ENCODE peak calls at places on chromosomes 7 and 10, in four cellular contexts. A is H1, M is endothelial cell of umbilical vein, J is K562. Z is an unnamed sample.

GRCh38 chr10:13271552-13272163 is 28.2 kb downstream of the PHYH start:
- DNase-seq in A (peak), M (peak), J (peak), Z (no peak)

GRCh38 chr10:102669206-102670064 is 25.2 kb downstream of the TRIM8 start:
- DNase-seq in J (peak), A (peak), M (no peak), Z (no peak)

GRCh38 chr7:35544028-35544742 is 150.8 kb downstream of the HERPUD2 start:
- DNase-seq in J (no peak), M (no peak), A (no peak), Z (no peak)

GRCh38 chr7:28528899-28529298 is 116.6 kb downstream of the CREB5 start:
- DNase-seq in M (no peak), A (no peak), J (no peak), Z (no peak)

GRCh38 chr7:34612671-34613070 is 45.3 kb upstream of the NPSR1 start:
- DNase-seq in J (no peak), M (no peak), A (no peak), Z (no peak)

GRCh38 chr10:78457804-78458483 is 424.3 kb downstream of the RPS24 start:
- DNase-seq in J (no peak), M (peak), A (no peak), Z (no peak)

GRCh38 chr10:35236739-35237138 is 99.6 kb upstream of the CCNY start:
- DNase-seq in A (no peak), M (peak), J (peak), Z (no peak)

GRCh38 chr10:3353235-3353634 is 180.7 kb upstream of the PITRM1 start:
- DNase-seq in M (peak), A (no peak), J (no peak), Z (no peak)

GRCh38 chr7:114502454-114503254 is 88.0 kb downstream of the FOXP2 start:
- DNase-seq in A (no peak), M (peak), J (no peak), Z (no peak)

GRCh38 chr7:101633516-101633915 is 4.4 kb upstream of the MYL10 start:
- DNase-seq in A (no peak), J (no peak), M (no peak), Z (no peak)

GRCh38 chr7:38840736-38841460 is 68.1 kb downstream of the VPS41 start:
- DNase-seq in J (no peak), M (peak), A (no peak), Z (no peak)

GRCh38 chr7:100639995-100640394 is 1.4 kb downstream of the TFR2 start:
- DNase-seq in M (no peak), A (no peak), J (peak), Z (no peak)

GRCh38 chr7:23287612-23288011 is 11.5 kb upstream of the MALSU1 start:
- DNase-seq in A (no peak), J (no peak), M (no peak), Z (no peak)

GRCh38 chr7:6642861-6643640 is 5.9 kb downstream of the ZNF316 start:
- DNase-seq in M (no peak), A (no peak), J (no peak), Z (no peak)

GRCh38 chr10:79328737-79329504 is 18.3 kb upstream of the PPIF start:
- DNase-seq in M (no peak), A (no peak), J (no peak), Z (no peak)

GRCh38 chr10:93471110-93471651 is 11.0 kb downstream of the MYOF start:
- DNase-seq in J (no peak), M (peak), A (no peak), Z (no peak)

GRCh38 chr7:13988011-13988410 is 1.5 kb downstream of the ETV1 start:
- DNase-seq in M (peak), J (peak), A (no peak), Z (no peak)

GRCh38 chr7:1176891-1177373 is 16.9 kb upstream of the ZFAND2A start:
- DNase-seq in A (peak), M (peak), J (peak), Z (no peak)

GRCh38 chr7:41097501-41097900 is 605.4 kb downstream of the INHBA start:
- DNase-seq in M (no peak), J (no peak), A (no peak), Z (no peak)

GRCh38 chr10:73934074-73934473 is 23.1 kb downstream of the PLAU start:
- DNase-seq in J (no peak), A (no peak), M (no peak), Z (no peak)

GRCh38 chr10:73935895-73936294 is 25.0 kb downstream of the PLAU start:
- DNase-seq in M (no peak), J (no peak), A (no peak), Z (no peak)

GRCh38 chr10:73937333-73938020 is 26.5 kb downstream of the PLAU start:
- DNase-seq in A (no peak), J (no peak), M (no peak), Z (no peak)

GRCh38 chr10:73932625-73933112 is 21.7 kb downstream of the PLAU start:
- DNase-seq in A (no peak), M (no peak), J (no peak), Z (no peak)

DNA sequence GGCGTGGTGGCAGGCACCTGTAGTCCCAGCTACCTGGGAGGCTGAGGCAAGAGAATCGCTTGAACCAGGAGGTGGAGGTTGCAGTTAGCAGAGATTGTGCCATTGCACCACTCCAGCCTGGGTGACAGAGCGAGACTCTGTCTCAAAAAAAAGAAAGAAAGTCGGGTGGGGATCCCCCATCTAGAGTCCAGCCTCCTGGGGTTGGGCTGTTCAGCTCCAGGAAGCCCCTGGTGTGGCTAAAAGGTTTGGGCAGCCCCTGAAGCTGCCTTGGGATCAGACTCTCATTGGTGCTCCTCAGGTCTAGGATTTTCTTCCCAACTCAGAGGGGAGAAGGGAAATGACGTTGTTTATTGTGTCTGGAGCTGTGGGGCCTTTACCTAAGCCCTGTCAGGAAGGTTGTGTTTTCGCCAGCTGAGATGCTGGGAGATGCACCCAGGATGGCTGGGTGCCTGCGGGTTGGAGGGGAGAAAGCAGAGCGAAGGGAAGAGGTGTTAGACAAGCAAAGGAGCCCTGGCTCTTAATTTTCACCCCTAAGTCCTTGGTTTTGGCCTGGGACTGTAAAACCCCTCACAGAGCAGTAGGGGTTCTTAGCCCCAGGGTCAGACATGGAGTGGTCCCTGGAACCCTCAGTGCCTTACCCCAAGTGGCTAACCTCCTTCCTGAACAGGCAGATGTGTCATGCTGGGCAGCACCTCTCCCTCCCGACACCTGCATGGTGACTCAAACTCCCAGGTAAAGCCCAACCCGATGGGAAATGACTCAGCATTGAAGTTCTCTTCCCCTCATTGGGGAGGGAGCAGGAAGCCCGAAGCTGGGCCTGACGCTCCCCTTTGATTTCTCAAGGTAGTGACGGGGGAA is 21.1 kb downstream of the PLAU start:
- DNase-seq in A (peak), J (peak), M (no peak), Z (no peak)
- TF ChIP-seq POLR2AphosphoS5 in A (no peak), J (no peak), M (no peak), Z (no peak)

GRCh38 chr7:148296994-148297644 is 293.4 kb upstream of the C7orf33 start:
- DNase-seq in A (no peak), J (no peak), M (no peak), Z (no peak)
- TF ChIP-seq POLR2AphosphoS5 in A (no peak), J (no peak), M (no peak), Z (no peak)

DNA sequence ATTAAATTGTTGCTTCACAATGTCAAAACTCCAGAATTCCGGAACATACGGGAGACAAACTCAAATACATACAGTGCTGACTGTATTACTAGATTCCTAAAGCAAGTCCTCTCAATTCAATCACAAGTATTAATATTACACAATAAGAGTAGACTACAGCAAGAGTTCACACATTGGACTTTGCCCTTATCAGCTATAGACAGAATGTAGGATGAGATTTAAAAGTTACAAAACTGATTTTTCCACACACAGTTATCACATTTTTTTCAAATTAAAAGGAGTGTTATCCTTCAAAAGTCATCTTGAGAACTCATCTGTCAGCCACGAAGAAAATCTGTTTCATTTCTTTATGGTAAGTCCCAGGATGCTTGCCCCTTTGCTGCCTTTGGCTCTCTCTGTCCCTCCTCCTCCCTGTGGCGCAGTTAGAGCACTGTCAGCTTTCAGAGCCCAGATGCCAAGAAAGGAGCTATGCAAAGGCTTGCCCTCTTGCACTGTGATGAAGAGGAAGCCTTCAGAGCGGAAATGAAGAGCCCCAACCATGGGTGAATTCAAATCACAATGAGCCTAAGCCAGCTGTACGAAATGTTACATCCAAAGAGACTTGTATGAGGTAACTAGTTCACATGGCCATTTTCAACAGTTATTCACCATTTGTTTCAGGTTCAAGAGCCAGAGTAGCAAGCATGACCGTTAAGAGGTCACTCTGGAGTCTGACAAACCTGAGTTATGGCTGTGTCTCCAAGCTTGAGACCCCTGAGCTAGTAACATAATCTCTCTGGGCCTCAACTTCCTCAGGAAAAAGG is 10.7 kb downstream of the NCOA4 start:
- DNase-seq in J (no peak), A (no peak), M (peak), Z (no peak)
- TF ChIP-seq POLR2AphosphoS5 in J (no peak), A (no peak), M (no peak), Z (no peak)

GRCh38 chr7:2710256-2710655 is 22.3 kb downstream of the AMZ1 start:
- DNase-seq in A (no peak), M (no peak), J (no peak), Z (no peak)

GRCh38 chr7:2708041-2708440 is 20.0 kb downstream of the AMZ1 start:
- DNase-seq in A (no peak), M (no peak), J (no peak), Z (no peak)

GRCh38 chr7:2710901-2711551 is 23.0 kb downstream of the AMZ1 start:
- DNase-seq in J (peak), M (no peak), A (no peak), Z (no peak)

GRCh38 chr7:2708547-2709310 is 20.7 kb downstream of the AMZ1 start:
- DNase-seq in M (no peak), A (no peak), J (no peak), Z (no peak)

DNA sequence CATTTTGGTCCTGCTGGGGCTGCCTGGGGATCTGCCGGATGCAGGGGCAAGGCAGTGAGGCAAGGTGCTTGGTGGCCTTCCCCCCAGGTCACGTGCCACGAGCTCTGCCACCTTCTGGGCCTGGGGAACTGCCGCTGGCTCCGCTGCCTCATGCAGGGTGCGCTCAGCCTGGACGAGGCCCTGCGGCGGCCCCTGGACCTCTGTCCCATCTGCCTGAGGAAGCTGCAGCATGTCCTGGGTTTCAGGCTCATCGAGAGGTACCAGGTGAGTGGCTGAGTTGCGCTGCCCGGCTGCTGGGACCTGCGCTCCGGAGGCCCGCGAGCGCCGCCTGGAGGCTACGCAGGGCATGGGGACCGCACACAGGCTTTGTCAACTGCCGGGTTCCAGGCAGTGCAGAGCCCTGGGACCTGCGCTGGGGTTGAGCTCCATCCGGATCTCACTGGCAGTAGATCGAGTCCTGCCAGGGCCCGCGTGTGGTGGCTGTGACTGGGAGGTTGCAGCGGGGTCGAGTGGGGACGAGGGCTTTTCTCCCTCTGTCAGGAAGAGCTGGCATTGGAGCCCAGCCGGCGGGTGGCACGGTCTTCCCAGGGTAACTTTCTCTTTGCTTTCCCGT is 21.7 kb downstream of the AMZ1 start:
- DNase-seq in J (peak), A (peak), M (peak), Z (no peak)
- TF ChIP-seq POLR2AphosphoS5 in J (no peak), A (no peak), M (no peak), Z (no peak)

GRCh38 chr7:151175793-151176311 is 8.4 kb upstream of the GBX1 start:
- DNase-seq in A (peak), J (peak), M (no peak), Z (no peak)

GRCh38 chr7:151174246-151175046 is 7.0 kb upstream of the GBX1 start:
- DNase-seq in J (no peak), M (peak), A (peak), Z (no peak)

GRCh38 chr7:151175047-151175792 is 7.7 kb upstream of the GBX1 start:
- DNase-seq in M (no peak), A (no peak), J (no peak), Z (no peak)

GRCh38 chr7:151173386-151174245 is 6.1 kb upstream of the GBX1 start:
- DNase-seq in J (no peak), M (no peak), A (no peak), Z (no peak)

GRCh38 chr7:151172273-151173141 is 5.0 kb upstream of the GBX1 start:
- DNase-seq in M (peak), J (peak), A (peak), Z (no peak)
- TF ChIP-seq POLR2AphosphoS5 in M (no peak), J (no peak), A (no peak), Z (no peak)